ENCODE peak calls at places on chromosomes 13 and 19, in eight cellular contexts. Z, H, A, Y, X, C, P and T are unnamed samples. For H3K4me1 and H3K9me3, the result is how much of the 10 kb centered on the place peaks cover.

GRCh38 chr13:28569886-28570285 is 75.0 kb upstream of the FLT1 start:
- DNase-seq in Z (no peak), Y (no peak), P (no peak), X (no peak), H (no peak), C (no peak), A (no peak), T (no peak)

GRCh38 chr19:16377521-16377920 is 52.9 kb downstream of the KLF2 start:
- DNase-seq in A (no peak), C (no peak), H (no peak), Y (no peak), X (no peak), Z (no peak), P (no peak), T (no peak)

GRCh38 chr19:39126593-39127187 is 1.1 kb downstream of the PAK4 start:
- DNase-seq in Y (peak), A (no peak), P (peak), X (no peak), Z (no peak), C (peak), H (no peak), T (no peak)

GRCh38 chr13:104025303-104025702 is 959.1 kb upstream of the SLC10A2 start:
- DNase-seq in X (no peak), Z (no peak), Y (no peak), H (no peak), P (no peak), A (no peak), C (no peak), T (no peak)

GRCh38 chr13:108830916-108831315 is 201.5 kb downstream of the MYO16 start:
- DNase-seq in H (no peak), A (no peak), Z (no peak), X (no peak), C (no peak), P (no peak), Y (no peak), T (no peak)

GRCh38 chr13:107827840-107828549 is 387.3 kb downstream of the LIG4 start:
- DNase-seq in A (no peak), Z (no peak), H (no peak), C (no peak), Y (no peak), X (no peak), P (no peak), T (no peak)

GRCh38 chr19:3162418-3163229 is 15.9 kb upstream of the S1PR4 start:
- DNase-seq in Z (no peak), C (peak), Y (no peak), P (peak), H (no peak), A (no peak), X (peak), T (no peak)

GRCh38 chr19:56566904-56567273 is 379 bp upstream of the ZNF470 start:
- DNase-seq in H (peak), C (no peak), Z (no peak), P (peak), A (peak), Y (no peak), X (no peak), T (no peak)

GRCh38 chr19:805600-806550 is 8.6 kb downstream of the PTBP1 start:
- DNase-seq in Y (no peak), C (no peak), P (no peak), H (no peak), A (no peak), X (no peak), Z (no peak), T (no peak)

GRCh38 chr19:48962849-48963165 is 2.3 kb upstream of the FTL start:
- DNase-seq in Z (no peak), C (no peak), X (no peak), H (no peak), A (no peak), P (no peak), Y (no peak), T (no peak)

GRCh38 chr13:66009241-66009640 is 1220.9 kb downstream of the PCDH9 start:
- DNase-seq in P (no peak), X (no peak), C (no peak), Z (no peak), A (no peak), H (no peak), Y (no peak), T (no peak)

GRCh38 chr13:66014757-66015156 is 1215.4 kb downstream of the PCDH9 start:
- DNase-seq in Z (no peak), H (no peak), P (no peak), A (no peak), C (no peak), Y (no peak), X (no peak), T (no peak)
- H3K4me1 ChIP-seq in Z (under half), H (under half), P (under half), A (under half), C (under half), Y (under half), X (under half), T (under half)

DNA sequence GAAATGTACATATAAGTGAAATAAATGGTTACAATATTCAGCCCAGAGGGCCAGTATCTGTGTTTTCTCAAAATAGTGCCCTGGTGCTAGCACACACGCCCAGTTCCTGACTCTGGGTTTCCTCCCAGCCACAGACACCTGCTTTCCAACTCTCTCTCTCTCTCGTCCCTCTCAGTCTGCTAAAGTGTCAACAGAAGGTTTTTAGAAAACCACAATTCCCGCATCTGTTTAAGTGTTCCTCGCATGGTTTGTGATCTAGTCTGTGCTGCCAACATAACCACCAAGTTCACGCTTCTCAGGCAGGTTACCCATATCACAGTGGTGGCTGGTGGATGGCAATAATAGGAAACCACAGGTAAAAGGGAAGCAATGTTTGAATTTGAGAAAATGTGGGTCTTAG is 17.8 kb upstream of the UPF3A start:
- DNase-seq in H (no peak), Y (no peak), P (no peak), C (no peak), Z (peak), X (peak), A (no peak), T (no peak)
- H3K27ac ChIP-seq in H (no peak), Y (no peak), P (no peak), C (peak), Z (no peak), X (peak), A (no peak), T (no peak)

GRCh38 chr13:19267746-19268145 is 86.1 kb upstream of the TUBA3C start:
- DNase-seq in C (no peak), P (no peak), Z (no peak), A (no peak), Y (no peak), H (no peak), X (no peak), T (no peak)

GRCh38 chr13:19264711-19265110 is 83.1 kb upstream of the TUBA3C start:
- DNase-seq in P (no peak), X (no peak), H (no peak), Z (no peak), Y (no peak), A (no peak), C (no peak), T (no peak)

GRCh38 chr13:19266979-19267378 is 85.4 kb upstream of the TUBA3C start:
- DNase-seq in A (no peak), Y (no peak), Z (no peak), H (no peak), P (no peak), X (no peak), C (no peak), T (no peak)

GRCh38 chr13:19268331-19268730 is 86.7 kb upstream of the TUBA3C start:
- DNase-seq in C (no peak), Y (no peak), P (no peak), X (no peak), A (no peak), H (no peak), Z (no peak), T (no peak)
- H3K9me3 ChIP-seq in C (under half), Y (under half), P (under half), X (under half), A (under half), H (under half), Z (under half), T (under half)

DNA sequence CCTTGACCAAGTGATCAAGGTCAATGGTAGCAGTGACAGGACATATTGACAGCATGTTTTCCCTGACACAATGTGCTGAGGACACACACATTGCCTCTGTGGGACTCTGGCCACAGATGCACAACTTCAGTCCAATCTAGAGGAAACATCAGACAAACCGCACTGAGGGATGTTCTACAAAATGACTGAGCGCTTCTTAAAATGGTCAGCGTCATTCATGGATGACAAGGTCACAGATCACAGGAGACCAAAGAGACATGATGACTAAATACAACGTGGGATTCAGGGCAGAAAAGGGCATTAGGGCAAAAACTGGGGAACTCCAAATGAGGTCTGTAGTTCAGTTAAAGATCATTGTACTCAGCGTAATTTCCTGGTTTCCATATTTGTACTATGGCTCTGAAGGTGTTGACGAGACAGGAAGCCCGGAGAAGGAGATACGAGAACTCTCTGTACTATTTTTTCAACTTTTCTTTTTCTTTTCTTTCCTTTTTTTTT is 20.6 kb downstream of the PBX4 start:
- DNase-seq in X (no peak), P (no peak), Z (peak), H (no peak), A (no peak), Y (no peak), C (no peak), T (no peak)
- H3K4me1 ChIP-seq in X (under half), P (under half), Z (half or more), H (under half), A (under half), Y (under half), C (under half), T (under half)

GRCh38 chr13:32153056-32153455 is 121.5 kb downstream of the FRY start:
- DNase-seq in A (no peak), X (no peak), Y (peak), Z (no peak), C (peak), P (peak), H (no peak), T (no peak)
- H3K27ac ChIP-seq in A (no peak), X (no peak), Y (no peak), Z (no peak), C (no peak), P (no peak), H (peak), T (no peak)

GRCh38 chr19:50058425-50058824 is 32.6 kb downstream of the ZNF473 start:
- DNase-seq in Y (no peak), P (no peak), H (no peak), Z (no peak), A (no peak), C (no peak), X (no peak), T (no peak)

GRCh38 chr19:50061650-50062049 is 35.8 kb downstream of the ZNF473 start:
- DNase-seq in C (no peak), P (no peak), Z (no peak), X (no peak), Y (no peak), A (no peak), H (no peak), T (no peak)

GRCh38 chr19:50065938-50066337 is 40.1 kb downstream of the ZNF473 start:
- DNase-seq in A (no peak), C (no peak), P (no peak), Z (no peak), H (no peak), X (no peak), Y (no peak), T (no peak)

GRCh38 chr19:50059045-50059444 is 33.2 kb downstream of the ZNF473 start:
- DNase-seq in Y (no peak), Z (no peak), A (no peak), H (no peak), C (no peak), X (no peak), P (no peak), T (no peak)

DNA sequence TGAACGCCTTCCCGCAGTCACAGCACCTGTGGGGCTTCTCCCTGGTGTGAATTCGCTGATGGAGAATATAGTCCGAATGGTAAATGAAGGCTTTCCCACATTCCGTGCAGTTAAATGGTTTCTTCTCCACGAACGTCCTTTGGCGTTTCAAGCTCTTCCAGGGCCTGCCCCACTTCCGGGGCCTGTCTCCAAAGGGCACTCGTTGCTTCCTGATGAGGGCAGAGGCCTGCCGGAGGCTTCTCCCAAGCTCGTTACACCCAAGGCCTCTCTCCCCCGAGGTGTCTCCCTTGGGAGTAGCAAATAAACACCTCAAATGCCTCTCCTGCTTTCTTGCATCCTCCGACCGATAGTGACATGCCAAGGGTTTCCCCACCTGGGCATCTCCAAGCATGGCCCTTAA is 34.3 kb downstream of the ZNF473 start:
- DNase-seq in Z (no peak), A (no peak), X (no peak), H (no peak), C (no peak), Y (no peak), P (no peak), T (no peak)
- H3K9me3 ChIP-seq in Z (under half), A (under half), X (under half), H (under half), C (under half), Y (under half), P (half or more), T (under half)

DNA sequence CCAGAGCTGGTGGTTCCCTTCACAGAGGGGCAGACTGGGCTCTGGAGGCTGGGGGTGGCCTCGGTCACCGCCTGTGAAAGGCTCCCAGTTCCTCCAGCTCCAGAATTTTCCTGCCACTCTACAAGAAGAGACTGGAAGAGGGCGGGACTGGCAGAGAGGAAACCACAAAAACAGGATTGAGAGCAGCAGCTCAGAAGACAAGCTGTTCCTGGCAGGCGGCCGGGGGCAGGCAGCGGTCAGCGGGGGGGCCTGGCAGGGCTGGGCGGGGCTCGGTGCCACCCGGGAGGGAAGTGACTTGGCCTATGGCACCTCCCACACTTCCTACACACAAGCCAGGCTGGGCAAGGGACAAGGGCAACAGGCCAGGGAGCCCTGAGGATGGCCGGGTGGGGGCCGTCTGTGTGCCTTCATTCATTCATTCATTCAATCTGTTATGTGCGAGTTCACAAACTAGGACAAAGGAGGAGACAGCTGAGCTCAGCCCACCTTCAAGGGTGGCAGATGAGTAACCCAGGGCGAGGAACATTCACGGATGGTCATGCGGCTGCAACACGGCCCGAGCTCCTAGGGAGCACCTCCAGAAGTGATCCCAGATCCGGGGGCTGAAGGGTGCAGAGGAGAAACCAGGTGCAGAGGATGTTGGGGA is 16.9 kb upstream of the BTBD2 start:
- DNase-seq in H (peak), C (peak), Z (no peak), P (peak), X (no peak), A (peak), Y (peak), T (peak)
- H3K4me1 ChIP-seq in H (under half), C (under half), Z (under half), P (under half), X (under half), A (under half), Y (under half), T (half or more)

GRCh38 chr19:17861542-17862402 is 2.1 kb downstream of the RPL18A start:
- DNase-seq in H (no peak), X (no peak), Y (no peak), P (no peak), C (no peak), Z (no peak), A (no peak), T (no peak)
- H3K27ac ChIP-seq in H (no peak), X (peak), Y (peak), P (peak), C (no peak), Z (peak), A (peak), T (no peak)

DNA sequence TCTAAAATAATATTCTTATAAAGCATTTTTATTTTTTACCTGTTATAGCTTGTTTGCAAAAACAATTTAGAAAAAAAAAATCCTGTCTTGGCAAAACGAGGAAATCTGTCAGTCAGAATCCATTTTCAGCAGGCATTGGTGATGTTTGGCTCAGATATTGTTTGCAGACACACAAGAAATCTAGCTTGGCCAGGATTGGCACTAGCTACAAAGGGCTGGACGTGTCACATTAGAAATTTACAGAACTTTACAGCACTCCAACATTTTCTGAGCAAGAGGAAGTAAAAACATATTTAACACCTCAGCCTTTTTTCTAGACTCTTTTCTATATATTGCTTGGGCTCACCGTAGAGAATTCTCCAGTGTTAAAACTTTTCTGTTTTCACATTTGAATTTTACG is 9.9 kb downstream of the ZNF91 start:
- DNase-seq in Y (no peak), C (no peak), P (no peak), Z (no peak), H (no peak), X (no peak), A (no peak), T (no peak)
- H3K9me3 ChIP-seq in Y (under half), C (half or more), P (under half), Z (under half), H (under half), X (half or more), A (under half), T (half or more)

GRCh38 chr19:50331187-50332013 is 2.2 kb upstream of the KCNC3 start:
- DNase-seq in Y (no peak), Z (no peak), P (no peak), C (no peak), A (no peak), X (no peak), H (no peak), T (no peak)

GRCh38 chr19:50328257-50329145 is 676 bp downstream of the KCNC3 start:
- DNase-seq in Y (no peak), X (peak), P (peak), H (no peak), A (no peak), Z (no peak), C (no peak), T (no peak)

GRCh38 chr19:50327461-50328256 is 1.5 kb downstream of the KCNC3 start:
- DNase-seq in P (no peak), A (no peak), C (no peak), Z (no peak), X (no peak), Y (no peak), H (no peak), T (no peak)

GRCh38 chr19:50330365-50331078 is 1.3 kb upstream of the KCNC3 start:
- DNase-seq in P (peak), A (peak), X (peak), H (peak), Y (no peak), Z (peak), C (no peak), T (no peak)

GRCh38 chr19:50329146-50329925 is at the start of gene KCNC3:
- DNase-seq in A (peak), P (peak), X (peak), Z (peak), H (peak), Y (peak), C (peak), T (peak)
- H3K4me1 ChIP-seq in A (under half), P (under half), X (half or more), Z (half or more), H (under half), Y (under half), C (under half), T (half or more)